ENCODE peak calls at places on chromosomes 3 and 15, in nine cellular contexts. V, X, Z, Q, P, E, W, I and S are unnamed samples.

GRCh38 chr3:190345027-190345821 is 23.0 kb upstream of the CLDN1 start:
- DNase-seq in V (no peak), X (peak), Z (no peak), Q (no peak), P (no peak), E (peak), W (peak), I (peak), S (no peak)

GRCh38 chr15:47293763-47294162 is 423.5 kb upstream of the SEMA6D start:
- DNase-seq in V (no peak), X (peak), Z (no peak), Q (no peak), P (no peak), E (peak), W (peak), I (peak), S (no peak)

GRCh38 chr3:4401441-4401840 is 65.6 kb downstream of the SUMF1 start:
- DNase-seq in V (no peak), X (no peak), Z (no peak), Q (no peak), P (no peak), E (no peak), W (no peak), I (peak), S (no peak)

GRCh38 chr3:15606434-15606891 is 4.9 kb downstream of the BTD start:
- DNase-seq in V (no peak), X (no peak), Z (no peak), Q (no peak), P (no peak), E (peak), W (no peak), I (no peak), S (no peak)

GRCh38 chr3:129312671-129313414 is 34.2 kb downstream of the HMCES start:
- DNase-seq in V (no peak), X (no peak), Z (no peak), Q (no peak), P (no peak), E (no peak), W (no peak), I (peak), S (no peak)

GRCh38 chr3:85161544-85161943 is 202.8 kb downstream of the CADM2 start:
- DNase-seq in V (no peak), X (no peak), Z (no peak), Q (no peak), P (no peak), E (no peak), W (no peak), I (no peak), S (no peak)

GRCh38 chr3:58190882-58191281 is 19.9 kb downstream of the DNASE1L3 start:
- DNase-seq in V (no peak), X (no peak), Z (no peak), Q (no peak), P (no peak), E (no peak), W (no peak), I (no peak), S (no peak)

GRCh38 chr3:175270199-175270837 is 411.2 kb downstream of the NAALADL2 start:
- DNase-seq in V (no peak), X (no peak), Z (no peak), Q (no peak), P (no peak), E (peak), W (no peak), I (peak), S (no peak)

GRCh38 chr3:4730734-4731133 is 237.6 kb downstream of the ITPR1 start:
- DNase-seq in V (no peak), X (no peak), Z (no peak), Q (no peak), P (no peak), E (no peak), W (no peak), I (peak), S (no peak)

GRCh38 chr3:195098741-195099525 is 172.0 kb downstream of the XXYLT1 start:
- DNase-seq in V (no peak), X (no peak), Z (no peak), Q (no peak), P (no peak), E (no peak), W (no peak), I (no peak), S (no peak)

GRCh38 chr15:61144055-61144454 is 85.0 kb downstream of the RORA start:
- DNase-seq in V (no peak), X (no peak), Z (no peak), Q (no peak), P (no peak), E (no peak), W (no peak), I (no peak), S (no peak)

GRCh38 chr3:1591327-1592028 is 498.7 kb downstream of the CNTN6 start:
- DNase-seq in V (no peak), X (no peak), Z (no peak), Q (no peak), P (no peak), E (no peak), W (no peak), I (no peak), S (no peak)

GRCh38 chr3:138038725-138039462 is 28.9 kb downstream of the CLDN18 start:
- DNase-seq in V (no peak), X (no peak), Z (no peak), Q (no peak), P (no peak), E (no peak), W (no peak), I (no peak), S (no peak)

GRCh38 chr15:33068007-33068441 is 126.5 kb downstream of the FMN1 start:
- DNase-seq in V (no peak), X (peak), Z (peak), Q (peak), P (no peak), E (no peak), W (no peak), I (peak), S (no peak)

GRCh38 chr3:11391930-11392688 is 119.9 kb downstream of the ATG7 start:
- DNase-seq in V (no peak), X (no peak), Z (peak), Q (no peak), P (no peak), E (peak), W (no peak), I (peak), S (no peak)

GRCh38 chr15:69577397-69577796 is 124.8 kb downstream of the RPLP1 start:
- DNase-seq in V (no peak), X (no peak), Z (no peak), Q (no peak), P (no peak), E (no peak), W (no peak), I (no peak), S (no peak)

GRCh38 chr3:48128779-48129178 is 59.4 kb downstream of the CDC25A start:
- DNase-seq in V (no peak), X (no peak), Z (no peak), Q (no peak), P (no peak), E (no peak), W (no peak), I (no peak), S (no peak)

GRCh38 chr3:178419078-178419477 is 117.2 kb upstream of the KCNMB2 start:
- DNase-seq in V (no peak), X (no peak), Z (no peak), Q (no peak), P (no peak), E (peak), W (no peak), I (peak), S (no peak)

GRCh38 chr15:83559310-83559966 is 94.5 kb upstream of the ADAMTSL3 start:
- DNase-seq in V (peak), X (no peak), Z (peak), Q (peak), P (peak), E (peak), W (peak), I (peak), S (peak)

GRCh38 chr15:88648357-88649214 is 9.8 kb downstream of the ISG20 start:
- DNase-seq in V (no peak), X (no peak), Z (no peak), Q (no peak), P (no peak), E (no peak), W (peak), I (no peak), S (no peak)

GRCh38 chr3:190094201-190094718 is 26.4 kb downstream of the P3H2 start:
- DNase-seq in V (no peak), X (no peak), Z (no peak), Q (no peak), P (no peak), E (peak), W (no peak), I (peak), S (no peak)

GRCh38 chr15:67777773-67778172 is 47.5 kb upstream of the SKOR1 start:
- DNase-seq in V (no peak), X (no peak), Z (no peak), Q (no peak), P (no peak), E (no peak), W (no peak), I (no peak), S (no peak)

GRCh38 chr15:32649336-32649735 is 7.8 kb downstream of the SCG5 start:
- DNase-seq in V (no peak), X (no peak), Z (no peak), Q (no peak), P (no peak), E (peak), W (no peak), I (peak), S (no peak)

GRCh38 chr3:180680097-180680430 is 775 bp upstream of the CCDC39 start:
- DNase-seq in V (peak), X (no peak), Z (peak), Q (peak), P (peak), E (peak), W (no peak), I (peak), S (peak)

GRCh38 chr3:196096382-196096953 is 14.6 kb upstream of the TFRC start:
- DNase-seq in V (no peak), X (peak), Z (no peak), Q (no peak), P (peak), E (no peak), W (no peak), I (peak), S (peak)

GRCh38 chr3:74532446-74532845 is 82.0 kb downstream of the CNTN3 start:
- DNase-seq in V (no peak), X (no peak), Z (peak), Q (no peak), P (no peak), E (peak), W (no peak), I (peak), S (no peak)

GRCh38 chr15:94987085-94987484 is 755.7 kb downstream of the MCTP2 start:
- DNase-seq in V (no peak), X (no peak), Z (no peak), Q (no peak), P (no peak), E (no peak), W (no peak), I (no peak), S (no peak)

GRCh38 chr3:151875759-151876158 is 2.3 kb downstream of the SUCNR1 start:
- DNase-seq in V (no peak), X (no peak), Z (no peak), Q (no peak), P (peak), E (peak), W (no peak), I (no peak), S (no peak)

GRCh38 chr15:34821907-34822306 is 26.6 kb upstream of the ACTC1 start:
- DNase-seq in V (no peak), X (no peak), Z (no peak), Q (no peak), P (no peak), E (no peak), W (no peak), I (no peak), S (no peak)

DNA sequence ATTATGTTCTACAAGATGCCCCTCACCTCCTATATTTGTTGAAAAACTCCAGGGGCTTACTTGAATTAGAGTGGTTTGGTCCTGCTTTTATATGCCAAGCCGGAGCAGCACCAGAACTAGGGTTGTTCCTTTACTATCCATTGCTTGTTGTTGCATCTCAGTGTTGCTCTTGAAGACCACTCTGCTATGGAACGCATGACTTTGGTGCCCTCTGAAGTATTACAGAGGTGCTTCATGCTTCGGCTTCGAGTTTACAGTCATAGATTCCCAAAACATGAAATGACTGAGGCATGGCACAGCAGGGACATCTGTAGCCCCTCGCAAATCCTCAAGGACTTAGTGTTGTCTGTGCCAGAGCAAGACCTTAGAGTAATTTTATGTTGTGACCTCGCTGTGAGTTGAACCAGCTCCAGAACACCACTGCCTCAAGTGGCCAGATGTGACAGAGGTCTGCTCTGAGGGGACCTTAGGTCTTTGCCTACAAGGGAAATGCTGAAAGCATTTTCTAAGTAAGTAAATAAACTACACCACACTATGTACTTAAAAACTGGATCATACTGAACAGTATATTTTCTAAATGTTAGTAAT is 67.2 kb upstream of the SIAH2 start:
- DNase-seq in V (no peak), X (no peak), Z (peak), Q (peak), P (peak), E (no peak), W (no peak), I (no peak), S (peak)
- TF ChIP-seq CTCF in V (peak), X (peak), Z (peak), Q (no peak), P (no peak), E (no peak), W (no peak), I (peak), S (peak)

GRCh38 chr3:192449036-192449435 is 278.3 kb downstream of the FGF12 start:
- DNase-seq in V (no peak), X (no peak), Z (no peak), Q (no peak), P (no peak), E (no peak), W (no peak), I (no peak), S (no peak)
- TF ChIP-seq CTCF in V (peak), X (peak), Z (no peak), Q (no peak), P (peak), E (peak), W (no peak), I (peak), S (no peak)

GRCh38 chr15:57345584-57345983 is 30.7 kb upstream of the CGNL1 start:
- DNase-seq in V (no peak), X (no peak), Z (no peak), Q (peak), P (no peak), E (peak), W (no peak), I (no peak), S (no peak)
- TF ChIP-seq CTCF in V (no peak), X (peak), Z (peak), Q (no peak), P (no peak), E (peak), W (no peak), I (peak), S (no peak)

GRCh38 chr3:63230146-63230545 is 48.0 kb upstream of the SYNPR start:
- DNase-seq in V (no peak), X (no peak), Z (no peak), Q (no peak), P (no peak), E (no peak), W (no peak), I (no peak), S (no peak)

GRCh38 chr3:63232764-63233396 is 45.2 kb upstream of the SYNPR start:
- DNase-seq in V (no peak), X (no peak), Z (no peak), Q (no peak), P (no peak), E (peak), W (no peak), I (peak), S (no peak)

GRCh38 chr3:63228677-63229076 is 49.4 kb upstream of the SYNPR start:
- DNase-seq in V (peak), X (no peak), Z (peak), Q (peak), P (no peak), E (peak), W (no peak), I (peak), S (peak)

GRCh38 chr3:63228087-63228486 is 50.0 kb upstream of the SYNPR start:
- DNase-seq in V (no peak), X (no peak), Z (no peak), Q (no peak), P (no peak), E (no peak), W (no peak), I (no peak), S (no peak)

GRCh38 chr3:63231556-63231955 is 46.6 kb upstream of the SYNPR start:
- DNase-seq in V (no peak), X (no peak), Z (no peak), Q (no peak), P (no peak), E (no peak), W (no peak), I (no peak), S (no peak)
- TF ChIP-seq CTCF in V (no peak), X (no peak), Z (no peak), Q (no peak), P (no peak), E (no peak), W (no peak), I (no peak), S (no peak)

GRCh38 chr3:13652728-13653127 is 103.8 kb downstream of the FBLN2 start:
- DNase-seq in V (no peak), X (no peak), Z (no peak), Q (no peak), P (no peak), E (no peak), W (no peak), I (no peak), S (no peak)

GRCh38 chr3:13653631-13654279 is 104.8 kb downstream of the FBLN2 start:
- DNase-seq in V (no peak), X (no peak), Z (no peak), Q (no peak), P (no peak), E (no peak), W (no peak), I (no peak), S (no peak)

GRCh38 chr3:13656584-13657301 is 107.8 kb downstream of the FBLN2 start:
- DNase-seq in V (no peak), X (no peak), Z (no peak), Q (no peak), P (no peak), E (no peak), W (no peak), I (no peak), S (no peak)

GRCh38 chr3:13655074-13655913 is 106.4 kb downstream of the FBLN2 start:
- DNase-seq in V (peak), X (peak), Z (no peak), Q (peak), P (peak), E (peak), W (no peak), I (no peak), S (peak)

GRCh38 chr3:13654330-13655073 is 105.6 kb downstream of the FBLN2 start:
- DNase-seq in V (peak), X (no peak), Z (no peak), Q (no peak), P (no peak), E (no peak), W (no peak), I (no peak), S (no peak)
- TF ChIP-seq CTCF in V (no peak), X (no peak), Z (no peak), Q (no peak), P (no peak), E (no peak), W (no peak), I (no peak), S (no peak)

GRCh38 chr3:113696658-113697191 is 283 bp upstream of the USF3 start:
- DNase-seq in V (peak), X (peak), Z (peak), Q (peak), P (peak), E (peak), W (peak), I (peak), S (peak)
- TF ChIP-seq CTCF in V (no peak), X (peak), Z (no peak), Q (no peak), P (no peak), E (no peak), W (no peak), I (peak), S (no peak)

GRCh38 chr3:127675651-127676391 is 3.1 kb downstream of the ABTB1 start:
- DNase-seq in V (no peak), X (peak), Z (no peak), Q (peak), P (no peak), E (no peak), W (peak), I (no peak), S (no peak)

GRCh38 chr3:127674099-127674792 is 1.5 kb downstream of the ABTB1 start:
- DNase-seq in V (no peak), X (peak), Z (no peak), Q (no peak), P (no peak), E (no peak), W (peak), I (no peak), S (no peak)

GRCh38 chr3:127676456-127676855 is 3.7 kb downstream of the ABTB1 start:
- DNase-seq in V (no peak), X (no peak), Z (no peak), Q (peak), P (no peak), E (no peak), W (no peak), I (no peak), S (no peak)

GRCh38 chr3:127673191-127674098 is 693 bp downstream of the ABTB1 start:
- DNase-seq in V (peak), X (peak), Z (no peak), Q (peak), P (peak), E (peak), W (peak), I (peak), S (peak)

DNA sequence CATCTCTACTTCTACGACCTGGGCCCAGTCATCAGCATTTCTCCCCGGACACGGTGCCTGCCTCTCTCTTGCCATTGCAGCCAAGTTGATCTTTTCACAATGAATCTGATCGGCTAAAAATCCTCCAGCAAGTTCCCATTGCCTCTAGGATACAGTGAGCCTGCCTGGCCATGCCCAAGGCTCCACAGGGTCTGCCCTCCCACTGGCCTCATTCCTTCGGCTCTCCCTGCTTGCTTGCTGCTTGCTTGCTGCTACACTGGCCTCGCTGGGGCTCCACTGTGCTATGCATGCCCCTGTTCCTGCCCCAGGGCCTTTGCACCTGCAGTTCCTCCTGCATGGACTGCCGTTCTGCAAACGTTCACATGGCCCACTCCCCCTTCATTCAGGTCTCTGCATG is 2.0 kb downstream of the ABTB1 start:
- DNase-seq in V (no peak), X (peak), Z (no peak), Q (peak), P (no peak), E (no peak), W (peak), I (no peak), S (no peak)
- TF ChIP-seq CTCF in V (no peak), X (no peak), Z (no peak), Q (no peak), P (no peak), E (no peak), W (no peak), I (no peak), S (no peak)

GRCh38 chr15:40787991-40788390 is 18.2 kb downstream of the C15orf62 start:
- DNase-seq in V (no peak), X (no peak), Z (no peak), Q (no peak), P (no peak), E (no peak), W (no peak), I (no peak), S (no peak)

GRCh38 chr15:40785814-40786213 is 16.0 kb downstream of the C15orf62 start:
- DNase-seq in V (no peak), X (no peak), Z (no peak), Q (no peak), P (no peak), E (no peak), W (no peak), I (no peak), S (no peak)

GRCh38 chr15:40782609-40783227 is 12.9 kb downstream of the C15orf62 start:
- DNase-seq in V (peak), X (no peak), Z (no peak), Q (peak), P (peak), E (peak), W (peak), I (no peak), S (peak)

GRCh38 chr15:40787344-40787841 is 17.6 kb downstream of the C15orf62 start:
- DNase-seq in V (no peak), X (no peak), Z (no peak), Q (peak), P (no peak), E (peak), W (no peak), I (peak), S (no peak)

GRCh38 chr15:40785158-40785557 is 15.4 kb downstream of the C15orf62 start:
- DNase-seq in V (no peak), X (no peak), Z (no peak), Q (no peak), P (no peak), E (no peak), W (no peak), I (no peak), S (no peak)
- TF ChIP-seq CTCF in V (no peak), X (no peak), Z (no peak), Q (no peak), P (no peak), E (no peak), W (no peak), I (no peak), S (no peak)